ENCODE peak calls at places on chromosomes 2 and 18, in seven cellular contexts. Z is heart right ventricle; X is kidney glomerular epithelial cell; J is left colon; P is H7; H is right cardiac atrium; Y is CD4-positive, alpha-beta T cell. E is an unnamed sample.

GRCh38 chr2:205982776-205983327 is 103.1 kb downstream of the INO80D start:
- DNase-seq in Z (no peak), X (no peak), J (no peak), Y (no peak), P (no peak), H (no peak), E (no peak)

GRCh38 chr18:14100503-14101286 is 31.5 kb downstream of the ZNF519 start:
- DNase-seq in P (no peak), Z (no peak), X (no peak), J (no peak), H (no peak), Y (no peak), E (no peak)

GRCh38 chr18:77081387-77081773 is 51.2 kb downstream of the MBP start:
- DNase-seq in J (no peak), X (no peak), H (no peak), Y (no peak), Z (no peak), P (no peak), E (peak; percentile 91)

GRCh38 chr2:234309431-234309830 is 187.4 kb downstream of the ARL4C start:
- DNase-seq in X (no peak), Y (no peak), H (no peak), J (no peak), P (no peak), Z (no peak), E (no peak)

GRCh38 chr2:65305899-65306298 is 78.3 kb downstream of the ACTR2 start:
- DNase-seq in Z (no peak), H (no peak), J (no peak), P (no peak), X (no peak), Y (no peak), E (no peak)

GRCh38 chr2:42901076-42901645 is 108.8 kb upstream of the HAAO start:
- DNase-seq in H (no peak), Y (no peak), P (peak; percentile 6), Z (no peak), X (peak; percentile 25), J (no peak), E (peak; percentile 36)

GRCh38 chr2:25561136-25561850 is 112.1 kb downstream of the DTNB start:
- DNase-seq in Y (no peak), H (no peak), P (no peak), X (no peak), J (no peak), Z (no peak), E (no peak)

GRCh38 chr18:72986103-72986502 is 118.3 kb upstream of the NETO1 start:
- DNase-seq in X (peak; percentile 11), Z (no peak), P (no peak), H (no peak), J (no peak), Y (no peak), E (no peak)

GRCh38 chr2:36492216-36492945 is 105.6 kb downstream of the FEZ2 start:
- DNase-seq in Z (no peak), J (no peak), Y (no peak), X (peak; percentile 83), H (no peak), P (no peak), E (peak; percentile 93)

GRCh38 chr2:10120938-10121574 is 1.5 kb upstream of the RRM2 start:
- DNase-seq in P (no peak), X (peak; percentile 80), J (no peak), Y (no peak), H (no peak), Z (no peak), E (peak; percentile 25)

GRCh38 chr18:57856707-57857280 is 53.7 kb upstream of the ATP8B1 start:
- DNase-seq in Y (no peak), P (no peak), X (no peak), H (no peak), J (no peak), Z (no peak), E (no peak)

E was measured in fibroblast of lung.